ENCODE peak calls at places on chromosomes 4 and X, in nine cellular contexts. J is GM12864; O is osteocyte; Y is AG20443; N is thyroid gland; E is left ventricle myocardium inferior; M is H4; C is effector CD4-positive, alpha-beta T cell; T is T-helper 1 cell. K is an unnamed sample.

GRCh38 chrX:153769158-153769864 is 5.3 kb downstream of the PLXNB3 start:
- DNase-seq in T (no peak), M (no peak), E (no peak), Y (no peak), O (no peak), C (no peak), J (no peak), N (no peak), K (no peak)

GRCh38 chr4:77621254-77621653 is 15.6 kb downstream of the CXCL13 start:
- DNase-seq in O (no peak), M (no peak), E (no peak), Y (no peak), T (no peak), J (no peak), C (no peak), N (no peak), K (no peak)

GRCh38 chr4:29972121-29972520 is 748.0 kb upstream of the PCDH7 start:
- DNase-seq in T (no peak), E (no peak), C (no peak), Y (no peak), J (no peak), O (no peak), M (no peak), N (no peak), K (no peak)

GRCh38 chr4:41359069-41359769 is 102.5 kb downstream of the UCHL1 start:
- DNase-seq in O (no peak), Y (no peak), T (no peak), C (no peak), M (peak), J (no peak), N (peak), E (no peak), K (no peak)

GRCh38 chr4:39201963-39202362 is 19.6 kb downstream of the WDR19 start:
- DNase-seq in Y (no peak), J (no peak), O (no peak), C (no peak), M (no peak), E (no peak), T (no peak), N (no peak), K (no peak)

GRCh38 chr4:144449623-144450022 is 196.3 kb upstream of the HHIP start:
- DNase-seq in C (no peak), Y (peak), O (no peak), N (no peak), M (no peak), J (no peak), E (peak), T (no peak), K (no peak)

GRCh38 chrX:2703991-2704369 is 12.9 kb downstream of the CD99 start:
- DNase-seq in E (peak), M (no peak), J (no peak), N (no peak), T (no peak), O (no peak), Y (peak), C (no peak), K (no peak)

GRCh38 chr4:182062936-182063335 is 180.3 kb upstream of the TENM3 start:
- DNase-seq in T (no peak), O (no peak), Y (peak), N (no peak), J (no peak), M (peak), E (no peak), C (no peak), K (no peak)

GRCh38 chr4:95216636-95217035 is 332.1 kb downstream of the UNC5C start:
- DNase-seq in Y (no peak), J (no peak), E (no peak), T (no peak), O (no peak), N (no peak), M (no peak), C (no peak), K (no peak)

GRCh38 chrX:64427281-64427680 is 32.0 kb upstream of the MTMR8 start:
- DNase-seq in T (no peak), N (no peak), C (no peak), M (no peak), E (no peak), O (no peak), J (no peak), Y (no peak), K (no peak)

GRCh38 chr4:101211146-101211553 is 136.2 kb downstream of the PPP3CA start:
- DNase-seq in O (no peak), J (no peak), T (no peak), M (peak), N (no peak), C (no peak), Y (no peak), E (no peak), K (no peak)

GRCh38 chrX:105460366-105460765 is 239.9 kb upstream of the TEX13A start:
- DNase-seq in C (no peak), Y (no peak), N (no peak), O (no peak), M (peak), E (no peak), T (no peak), J (no peak), K (no peak)

GRCh38 chr4:122086338-122086737 is 65.8 kb upstream of the BLTP1 start:
- DNase-seq in T (no peak), M (peak), C (no peak), E (no peak), O (no peak), N (peak), J (no peak), Y (no peak), K (no peak)

GRCh38 chrX:129980043-129980442 is 2.4 kb upstream of the BCORL1 start:
- DNase-seq in C (peak), M (no peak), T (no peak), E (no peak), O (no peak), Y (no peak), J (no peak), N (peak), K (no peak)

GRCh38 chr4:3699678-3700077 is 66.5 kb upstream of the ADRA2C start:
- DNase-seq in O (no peak), E (no peak), M (no peak), C (no peak), T (no peak), J (no peak), Y (no peak), N (no peak), K (no peak)

GRCh38 chr4:150854600-150854999 is 160.5 kb downstream of the LRBA start:
- DNase-seq in E (no peak), O (no peak), C (no peak), J (no peak), N (no peak), T (no peak), M (no peak), Y (no peak), K (no peak)

GRCh38 chr4:152735302-152735917 is 44.1 kb downstream of the TIGD4 start:
- DNase-seq in O (no peak), N (no peak), Y (peak), J (peak), M (peak), C (no peak), T (peak), E (no peak), K (no peak)